ENCODE peak calls at places on chromosome 18, in six cellular contexts. M is CD8-positive, alpha-beta T cell; K is DMS53; L is HuH-7; R is lower leg skin; J is activated CD4-positive, alpha-beta T cell treated with anti-CD3 and anti-CD28 coated beads, Interleukin-2, amount 50 U/mL, for 24 hours. X is an unnamed sample.
A peak's percentile ranks its signal among the peaks of the same experiment; 100 is the strongest.

GRCh38 chr18:58027341-58027740 is 16.7 kb upstream of the NEDD4L start:
- DNase-seq in M (no peak), K (no peak), L (no peak), R (no peak), J (no peak), X (no peak)

GRCh38 chr18:7789853-7790552 is 222.9 kb downstream of the PTPRM start:
- DNase-seq in M (no peak), K (peak; percentile 87), L (peak; percentile 27), R (no peak), J (no peak), X (no peak)

GRCh38 chr18:11728247-11728646 is 39.2 kb downstream of the GNAL start:
- DNase-seq in M (no peak), K (peak; percentile 53), L (peak; percentile 66), R (no peak), J (no peak), X (no peak)

GRCh38 chr18:62610509-62611394 is 87.9 kb downstream of the ZCCHC2 start:
- DNase-seq in M (no peak), K (peak; percentile 66), L (no peak), R (no peak), J (no peak), X (no peak)

GRCh38 chr18:70659026-70659726 is 370.3 kb downstream of the SOCS6 start:
- DNase-seq in M (peak; percentile 60), K (peak; percentile 56), L (no peak), R (no peak), J (no peak), X (peak; percentile 60)

GRCh38 chr18:39558658-39559057 is 1993.1 kb upstream of the CELF4 start:
- DNase-seq in M (no peak), K (no peak), L (no peak), R (no peak), J (no peak), X (no peak)

GRCh38 chr18:62883937-62884735 is 168.8 kb downstream of the PHLPP1 start:
- DNase-seq in M (no peak), K (peak; percentile 47), L (no peak), R (no peak), J (no peak), X (no peak)

GRCh38 chr18:13318644-13319501 is 100.3 kb downstream of the LDLRAD4 start:
- DNase-seq in M (no peak), K (no peak), L (no peak), R (no peak), J (no peak), X (no peak)

GRCh38 chr18:10351221-10351795 is 103.1 kb upstream of the APCDD1 start:
- DNase-seq in M (no peak), K (no peak), L (no peak), R (peak; percentile 12), J (no peak), X (no peak)

GRCh38 chr18:50494569-50494968 is 65.3 kb upstream of the MAPK4 start:
- DNase-seq in M (no peak), K (no peak), L (no peak), R (no peak), J (no peak), X (no peak)

GRCh38 chr18:30135938-30136337 is 906.6 kb downstream of the DSC3 start:
- DNase-seq in M (no peak), K (no peak), L (no peak), R (no peak), J (no peak), X (no peak)

X was measured in T follicular helper cell.